ENCODE peak calls at places on chromosomes 6 and 20, in eight cellular contexts. V, X, R, Y, C, T, N and J are unnamed samples.

GRCh38 chr20:23879328-23879798 is at the start of gene CST5:
- DNase-seq in T (no peak), C (no peak), V (no peak), N (no peak), Y (no peak), R (no peak), X (no peak), J (no peak)

GRCh38 chr6:111794716-111795452 is 78.4 kb downstream of the FYN start:
- DNase-seq in R (no peak), T (no peak), C (no peak), X (no peak), V (no peak), Y (no peak), N (no peak), J (no peak)

GRCh38 chr6:87277123-87277522 is 45.3 kb upstream of the SMIM8 start:
- DNase-seq in R (no peak), N (peak; percentile 33), V (no peak), T (peak; percentile 31), Y (peak; percentile 9), X (peak; percentile 32), C (peak; percentile 27), J (no peak)

GRCh38 chr6:26194774-26195375 is 107.6 kb downstream of the HFE start:
- DNase-seq in V (no peak), N (peak; percentile 16), Y (no peak), T (no peak), C (no peak), R (no peak), X (no peak), J (no peak)

GRCh38 chr6:131819507-131820228 is 11.8 kb downstream of the ENPP1 start:
- DNase-seq in Y (peak; percentile 85), V (no peak), X (peak; percentile 69), C (peak; percentile 61), N (peak; percentile 84), T (no peak), R (no peak), J (no peak)

GRCh38 chr6:144411506-144412165 is 126.5 kb downstream of the UTRN start:
- DNase-seq in V (no peak), Y (no peak), T (no peak), C (no peak), X (peak; percentile 34), N (no peak), R (no peak), J (no peak)

GRCh38 chr20:23680151-23680550 is 8.7 kb downstream of the CST4 start:
- DNase-seq in R (no peak), C (peak; percentile 35), T (no peak), N (peak; percentile 73), V (no peak), X (no peak), Y (no peak), J (no peak)

GRCh38 chr6:106250997-106251396 is 74.6 kb downstream of the ATG5 start:
- DNase-seq in T (no peak), C (no peak), X (no peak), N (no peak), V (no peak), Y (no peak), R (peak; percentile 28), J (no peak)

GRCh38 chr6:54847799-54848597 is 1.4 kb downstream of the FAM83B start:
- DNase-seq in X (peak; percentile 18), C (peak; percentile 23), Y (no peak), T (no peak), V (no peak), R (no peak), N (peak; percentile 21), J (no peak)

GRCh38 chr6:144264270-144265060 is 20.7 kb upstream of the UTRN start:
- DNase-seq in R (no peak), T (no peak), Y (peak; percentile 94), X (peak; percentile 94), N (peak; percentile 94), V (no peak), C (peak; percentile 93), J (peak; percentile 70)

GRCh38 chr20:54479138-54479906 is 3.9 kb downstream of the DOK5 start:
- DNase-seq in R (no peak), T (no peak), Y (no peak), N (no peak), X (no peak), C (no peak), V (no peak), J (no peak)

GRCh38 chr6:13267142-13267621 is 61.2 kb downstream of the TBC1D7 start:
- DNase-seq in C (no peak), V (no peak), Y (peak; percentile 1), T (no peak), N (peak; percentile 27), X (peak; percentile 21), R (no peak), J (no peak)

GRCh38 chr6:120871416-120872261 is 462.6 kb downstream of the TBC1D32 start:
- DNase-seq in V (no peak), T (no peak), R (peak; percentile 55), X (no peak), Y (no peak), C (no peak), N (no peak), J (no peak)

GRCh38 chr20:58651823-58652605 is 931 bp downstream of the STX16 start:
- DNase-seq in V (peak; percentile 77), C (peak; percentile 78), Y (peak; percentile 55), X (peak; percentile 83), T (peak; percentile 91), R (peak; percentile 85), N (peak; percentile 84), J (no peak)

GRCh38 chr20:54292186-54292585 is 84.3 kb downstream of the PFDN4 start:
- DNase-seq in N (peak; percentile 38), V (no peak), Y (no peak), C (peak; percentile 33), R (no peak), T (no peak), X (peak; percentile 38), J (peak; percentile 4)

GRCh38 chr6:34656378-34657036 is 40.1 kb downstream of the ILRUN start:
- DNase-seq in N (peak; percentile 57), R (no peak), X (peak; percentile 76), Y (no peak), C (peak; percentile 60), T (peak; percentile 97), V (no peak), J (no peak)

GRCh38 chr6:159060107-159060506 is 15.3 kb upstream of the TAGAP start:
- DNase-seq in Y (no peak), C (no peak), T (no peak), N (no peak), V (no peak), X (no peak), R (no peak), J (no peak)

GRCh38 chr6:144123836-144124235 is 26.5 kb upstream of the STX11 start:
- DNase-seq in N (no peak), T (no peak), V (no peak), Y (no peak), R (no peak), C (no peak), X (no peak), J (no peak)

GRCh38 chr20:61926796-61927192 is 138.9 kb downstream of the TAF4 start:
- DNase-seq in X (no peak), V (no peak), N (no peak), T (no peak), Y (no peak), R (no peak), C (no peak), J (no peak)

GRCh38 chr20:61926253-61926613 is 139.4 kb downstream of the TAF4 start:
- DNase-seq in C (no peak), N (no peak), Y (no peak), R (peak; percentile 72), X (no peak), V (peak; percentile 40), T (no peak), J (no peak)

GRCh38 chr20:61924858-61925554 is 140.7 kb downstream of the TAF4 start:
- DNase-seq in N (no peak), X (no peak), T (no peak), Y (no peak), C (no peak), V (peak; percentile 47), R (peak; percentile 64), J (no peak)

GRCh38 chr20:61924211-61924857 is 141.3 kb downstream of the TAF4 start:
- DNase-seq in Y (no peak), T (no peak), C (no peak), X (no peak), R (peak; percentile 68), V (peak; percentile 58), N (no peak), J (no peak)

GRCh38 chr20:61925555-61926252 is 140.0 kb downstream of the TAF4 start:
- DNase-seq in V (peak; percentile 52), X (peak; percentile 76), C (peak; percentile 16), R (peak; percentile 50), N (peak; percentile 55), Y (peak; percentile 79), T (no peak), J (no peak)
- H3K4me3 ChIP-seq in V (no peak overlapping the region), X (no peak overlapping the region), C (no peak overlapping the region), R (no peak overlapping the region), N (no peak overlapping the region), Y (peak overlapping the region; percentile 12), T (no peak overlapping the region), J (no peak overlapping the region)

GRCh38 chr6:90865513-90865912 is 278.6 kb upstream of the MAP3K7 start:
- DNase-seq in Y (no peak), N (no peak), V (no peak), X (no peak), T (no peak), R (no peak), C (no peak), J (no peak)

GRCh38 chr6:90859056-90859455 is 272.2 kb upstream of the MAP3K7 start:
- DNase-seq in V (no peak), T (no peak), X (no peak), R (no peak), N (no peak), Y (no peak), C (no peak), J (no peak)

GRCh38 chr6:90859612-90860011 is 272.7 kb upstream of the MAP3K7 start:
- DNase-seq in N (no peak), C (no peak), R (no peak), T (peak; percentile 11), X (no peak), V (no peak), Y (no peak), J (no peak)

GRCh38 chr6:90860822-90861601 is 274.1 kb upstream of the MAP3K7 start:
- DNase-seq in C (peak; percentile 1), T (peak; percentile 21), V (no peak), X (peak; percentile 7), N (peak; percentile 12), Y (no peak), R (no peak), J (no peak)
- TF ChIP-seq CTCF in C (no peak), T (no peak), V (no peak), X (no peak), N (no peak), Y (no peak), R (no peak), J (no peak)

GRCh38 chr6:42138630-42139619 is 3.5 kb downstream of the C6orf132 start:
- DNase-seq in C (no peak), N (peak; percentile 42), T (no peak), V (no peak), X (peak; percentile 37), Y (no peak), R (no peak), J (no peak)
- H3K4me3 ChIP-seq in C (no peak overlapping the region), N (no peak overlapping the region), T (no peak overlapping the region), V (no peak overlapping the region), X (no peak overlapping the region), Y (no peak overlapping the region), R (no peak overlapping the region), J (no peak overlapping the region)

DNA sequence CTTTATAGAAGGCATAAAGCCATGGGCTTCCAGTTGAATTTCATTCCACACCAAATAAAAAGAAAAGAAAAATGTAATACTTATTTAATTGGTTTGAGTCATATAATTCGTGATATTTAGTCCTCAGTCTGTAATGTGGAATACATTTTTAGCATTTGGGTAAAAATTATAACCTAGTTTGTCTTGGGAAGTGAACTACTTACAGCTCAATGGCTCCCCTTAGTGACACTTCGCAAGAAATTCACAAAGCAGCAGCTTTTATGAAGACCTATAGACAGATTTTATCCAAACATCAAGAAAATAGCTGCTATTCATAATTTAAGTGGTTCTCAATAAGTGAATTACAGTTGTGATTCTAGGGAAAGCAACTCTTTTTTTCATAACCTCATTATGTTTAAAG is 72.1 kb downstream of the RSPO3 start:
- DNase-seq in V (no peak), R (no peak), T (peak; percentile 26), N (peak; percentile 74), X (peak; percentile 77), Y (peak; percentile 43), C (peak; percentile 80), J (no peak)
- TF ChIP-seq CTCF in V (peak; percentile 61), R (peak; percentile 22), T (peak; percentile 16), N (peak; percentile 65), X (peak; percentile 66), Y (peak; percentile 63), C (peak; percentile 70), J (peak; percentile 52)